ENCODE peak calls at places on chromosomes 1 and 21, in eight cellular contexts. W, T, I, G, V, X, H and B are unnamed samples.

GRCh38 chr1:245336149-245336983 is 181.6 kb downstream of the KIF26B start:
- DNase-seq in X (no peak), W (no peak), T (no peak), G (no peak), V (no peak), I (no peak), H (no peak), B (no peak)

GRCh38 chr21:44286086-44286715 is 525 bp downstream of the AIRE start:
- DNase-seq in V (no peak), T (no peak), I (no peak), W (no peak), X (no peak), G (no peak), H (no peak), B (no peak)

GRCh38 chr1:7372477-7373120 is 398.5 kb upstream of the VAMP3 start:
- DNase-seq in I (no peak), X (no peak), H (no peak), W (no peak), T (no peak), V (no peak), G (no peak), B (no peak)

GRCh38 chr1:190479028-190479427 is 1.4 kb upstream of the BRINP3 start:
- DNase-seq in W (no peak), X (no peak), H (peak; percentile 8), G (peak; percentile 45), V (no peak), I (no peak), T (no peak), B (no peak)

GRCh38 chr1:173505401-173505800 is 28.3 kb downstream of the PRDX6 start:
- DNase-seq in X (no peak), I (no peak), G (no peak), T (no peak), W (no peak), V (no peak), H (no peak), B (no peak)

GRCh38 chr1:222043444-222044292 is 301.8 kb upstream of the DUSP10 start:
- DNase-seq in T (no peak), X (no peak), W (no peak), V (no peak), H (no peak), G (peak; percentile 98), I (no peak), B (no peak)

GRCh38 chr1:172239894-172240293 is 180.6 kb upstream of the C1orf105 start:
- DNase-seq in W (no peak), T (no peak), X (no peak), H (no peak), V (no peak), G (no peak), I (no peak), B (no peak)

GRCh38 chr21:17730782-17731181 is 88.4 kb downstream of the C21orf91 start:
- DNase-seq in I (no peak), G (no peak), X (no peak), H (no peak), V (no peak), W (no peak), T (no peak), B (no peak)

GRCh38 chr1:161350666-161351065 is 17.0 kb downstream of the CFAP126 start:
- DNase-seq in T (no peak), G (no peak), V (no peak), W (no peak), H (no peak), X (no peak), I (no peak), B (no peak)

GRCh38 chr1:109385417-109385816 is 12.3 kb downstream of the SORT1 start:
- DNase-seq in H (no peak), T (no peak), X (no peak), W (no peak), V (no peak), I (no peak), G (peak; percentile 78), B (no peak)

GRCh38 chr1:77776007-77776725 is 3.3 kb upstream of the MIGA1 start:
- DNase-seq in V (no peak), G (no peak), H (no peak), T (no peak), I (no peak), W (no peak), X (no peak), B (no peak)

GRCh38 chr1:234093741-234094140 is 189.3 kb downstream of the SLC35F3 start:
- DNase-seq in I (no peak), H (no peak), W (no peak), G (no peak), X (no peak), V (no peak), T (no peak), B (no peak)

GRCh38 chr1:22364764-22365163 is 86.9 kb upstream of the ZBTB40 start:
- DNase-seq in V (peak; percentile 27), T (no peak), H (no peak), I (no peak), G (no peak), X (no peak), W (no peak), B (no peak)

GRCh38 chr1:50422946-50423669 is at the start of gene DMRTA2:
- DNase-seq in T (no peak), I (no peak), X (peak; percentile 55), G (no peak), W (no peak), V (no peak), H (no peak), B (no peak)

GRCh38 chr1:201473296-201473695 is 4.3 kb upstream of the PHLDA3 start:
- DNase-seq in H (no peak), T (no peak), G (no peak), V (no peak), W (no peak), I (no peak), X (no peak), B (no peak)

GRCh38 chr1:206449566-206449965 is 20.7 kb upstream of the IKBKE start:
- DNase-seq in V (no peak), X (no peak), W (no peak), G (no peak), T (no peak), I (no peak), H (no peak), B (no peak)

GRCh38 chr1:152109231-152109997 is 5.8 kb downstream of the TCHH start:
- DNase-seq in V (no peak), W (no peak), H (no peak), X (no peak), G (peak; percentile 10), I (no peak), T (no peak), B (no peak)

GRCh38 chr1:33094971-33095604 is 14.1 kb downstream of the AZIN2 start:
- DNase-seq in X (peak; percentile 29), W (no peak), V (no peak), G (peak; percentile 80), H (peak; percentile 60), I (no peak), T (no peak), B (peak; percentile 31)

GRCh38 chr1:195577748-195578147 is 1030.5 kb downstream of the KCNT2 start:
- DNase-seq in H (no peak), G (no peak), I (no peak), W (no peak), V (no peak), X (no peak), T (no peak), B (no peak)

GRCh38 chr1:59705849-59706599 is 108.7 kb upstream of the HOOK1 start:
- DNase-seq in X (no peak), V (no peak), T (no peak), G (no peak), H (no peak), W (no peak), I (no peak), B (no peak)

GRCh38 chr1:30191154-30191702 is 532.2 kb downstream of the MATN1 start:
- DNase-seq in W (no peak), V (no peak), X (no peak), G (peak; percentile 87), I (no peak), H (peak; percentile 37), T (no peak), B (no peak)

GRCh38 chr1:160795951-160796383 is at the start of gene LY9:
- DNase-seq in I (no peak), V (no peak), G (no peak), W (no peak), T (peak; percentile 58), X (peak; percentile 74), H (no peak), B (no peak)

GRCh38 chr1:77552626-77553025 is 129.8 kb downstream of the ZZZ3 start:
- DNase-seq in X (no peak), H (no peak), I (no peak), T (no peak), V (no peak), W (no peak), G (no peak), B (no peak)

GRCh38 chr1:26733982-26734381 is 38.2 kb downstream of the ARID1A start:
- DNase-seq in V (no peak), G (peak; percentile 72), W (no peak), H (no peak), I (no peak), X (no peak), T (no peak), B (no peak)

GRCh38 chr1:236336084-236336483 is 54.3 kb upstream of the ERO1B start:
- DNase-seq in G (no peak), H (no peak), W (no peak), V (no peak), I (no peak), T (no peak), X (no peak), B (no peak)

GRCh38 chr1:189983156-189983555 is 494.5 kb downstream of the BRINP3 start:
- DNase-seq in X (no peak), V (no peak), I (no peak), W (no peak), G (no peak), H (no peak), T (no peak), B (no peak)

GRCh38 chr1:161723459-161724149 is 2.3 kb downstream of the FCRLB start:
- DNase-seq in I (no peak), V (no peak), X (no peak), T (no peak), W (no peak), H (no peak), G (no peak), B (no peak)

GRCh38 chr1:108521990-108522393 is 37.9 kb upstream of the EEIG2 start:
- DNase-seq in I (no peak), H (no peak), T (no peak), X (no peak), G (peak; percentile 37), V (no peak), W (no peak), B (no peak)

GRCh38 chr1:242208021-242208420 is 209.1 kb upstream of the MAP1LC3C start:
- DNase-seq in G (no peak), T (no peak), W (no peak), H (no peak), V (no peak), I (no peak), X (no peak), B (no peak)

GRCh38 chr1:211687462-211688215 is 12.2 kb upstream of the NEK2 start:
- DNase-seq in T (no peak), I (no peak), G (no peak), W (no peak), H (no peak), X (no peak), V (no peak), B (no peak)